ENCODE peak calls at places on chromosome 9, in four cellular contexts. X, K, O and J are unnamed samples.

GRCh38 chr9:90826326-90827020 is 24.9 kb downstream of the SYK start:
- DNase-seq in K (no peak), O (no peak), X (no peak), J (no peak)

GRCh38 chr9:133403766-133404439 is 13.9 kb downstream of the REXO4 start:
- DNase-seq in O (no peak), X (peak), K (peak), J (peak)

GRCh38 chr9:34145165-34145564 is 18.7 kb upstream of the DCAF12 start:
- DNase-seq in K (no peak), X (no peak), O (no peak), J (no peak)

GRCh38 chr9:107637421-107638420 is 148.2 kb upstream of the KLF4 start:
- DNase-seq in O (no peak), K (no peak), X (no peak), J (no peak)

GRCh38 chr9:87590996-87591395 is 93.3 kb downstream of the DAPK1 start:
- DNase-seq in K (no peak), X (no peak), O (no peak), J (no peak)

GRCh38 chr9:98107926-98108325 is 11.1 kb downstream of the TRIM14 start:
- DNase-seq in O (no peak), K (no peak), X (no peak), J (no peak)

GRCh38 chr9:19379697-19380046 is 364 bp downstream of the RPS6 start:
- DNase-seq in X (no peak), K (no peak), O (no peak), J (peak)

GRCh38 chr9:113216406-113216805 is 4.7 kb downstream of the FKBP15 start:
- DNase-seq in X (no peak), O (no peak), K (no peak), J (no peak)

GRCh38 chr9:103407260-103407659 is 412.1 kb downstream of the CYLC2 start:
- DNase-seq in O (no peak), X (no peak), K (no peak), J (no peak)

GRCh38 chr9:134750450-134751155 is 109.0 kb downstream of the COL5A1 start:
- DNase-seq in X (no peak), K (no peak), O (no peak), J (no peak)

GRCh38 chr9:72554221-72554641 is 32.8 kb downstream of the TMC1 start:
- DNase-seq in O (no peak), X (peak), K (no peak), J (no peak)

GRCh38 chr9:71719585-71719984 is 48.7 kb downstream of the CEMIP2 start:
- DNase-seq in O (no peak), K (no peak), X (no peak), J (no peak)

GRCh38 chr9:107242073-107243063 is 40.7 kb upstream of the RAD23B start:
- DNase-seq in O (no peak), K (no peak), X (no peak), J (no peak)

GRCh38 chr9:125986966-125987365 is 239.8 kb downstream of the PBX3 start:
- DNase-seq in O (no peak), K (no peak), X (no peak), J (no peak)

GRCh38 chr9:126507318-126508109 is 106.2 kb upstream of the LMX1B start:
- DNase-seq in X (no peak), K (no peak), O (no peak), J (no peak)

GRCh38 chr9:28741459-28741858 is 1168.2 kb upstream of the C9orf72 start:
- DNase-seq in K (no peak), X (no peak), O (no peak), J (no peak)

GRCh38 chr9:89038354-89039091 is 47.3 kb downstream of the S1PR3 start:
- DNase-seq in K (no peak), O (no peak), X (no peak), J (no peak)

GRCh38 chr9:134604834-134605233 is 36.8 kb upstream of the COL5A1 start:
- DNase-seq in O (no peak), X (no peak), K (no peak), J (no peak)

GRCh38 chr9:37290881-37291485 is 131.5 kb upstream of the GRHPR start:
- DNase-seq in K (no peak), X (no peak), O (no peak), J (no peak)

GRCh38 chr9:121987312-121987711 is 105.8 kb downstream of the TTLL11 start:
- DNase-seq in X (no peak), K (no peak), O (no peak), J (no peak)

GRCh38 chr9:98357921-98358535 is 102.6 kb upstream of the TBC1D2 start:
- DNase-seq in X (no peak), O (no peak), K (no peak), J (no peak)

GRCh38 chr9:107710988-107711387 is 221.4 kb upstream of the KLF4 start:
- DNase-seq in K (no peak), O (no peak), X (no peak), J (no peak)

GRCh38 chr9:95181226-95181818 is 136.2 kb downstream of the FANCC start:
- DNase-seq in O (no peak), K (no peak), X (no peak), J (no peak)

GRCh38 chr9:125189011-125189360 is 617 bp downstream of the PPP6C start:
- DNase-seq in O (no peak), X (no peak), K (no peak), J (peak)

GRCh38 chr9:13568446-13568845 is 289.0 kb upstream of the MPDZ start:
- DNase-seq in K (no peak), O (no peak), X (no peak), J (no peak)

GRCh38 chr9:126331964-126332748 is 5.5 kb downstream of the MVB12B start:
- DNase-seq in X (no peak), K (no peak), O (no peak), J (no peak)

GRCh38 chr9:7297521-7297920 is 502.1 kb downstream of the DMAC1 start:
- DNase-seq in K (no peak), O (no peak), X (no peak), J (no peak)

GRCh38 chr9:132672413-132672690 is 2.1 kb downstream of the GTF3C4 start:
- DNase-seq in X (no peak), O (no peak), K (no peak), J (no peak)

GRCh38 chr9:78044886-78045285 is 13.3 kb upstream of the GNAQ start:
- DNase-seq in K (no peak), O (no peak), X (no peak), J (no peak)

GRCh38 chr9:31347082-31347617 is 1037.3 kb upstream of the ACO1 start:
- DNase-seq in X (no peak), K (no peak), O (peak), J (no peak)

GRCh38 chr9:72592501-72593403 is 71.3 kb downstream of the TMC1 start:
- DNase-seq in X (peak), O (peak), K (no peak), J (peak)

GRCh38 chr9:117528225-117528624 is 113.4 kb upstream of the ASTN2 start:
- DNase-seq in X (no peak), K (no peak), O (no peak), J (no peak)

GRCh38 chr9:37412431-37413151 is 9.9 kb upstream of the GRHPR start:
- DNase-seq in K (no peak), O (no peak), X (no peak), J (no peak)

GRCh38 chr9:132489536-132489935 is 79.5 kb downstream of the CFAP77 start:
- DNase-seq in X (no peak), O (no peak), K (no peak), J (no peak)

GRCh38 chr9:72477862-72478564 is 43.4 kb upstream of the TMC1 start:
- DNase-seq in O (no peak), X (peak), K (peak), J (peak)

GRCh38 chr9:121455527-121456239 is 44.0 kb downstream of the GGTA1 start:
- DNase-seq in O (no peak), X (no peak), K (no peak), J (no peak)

DNA sequence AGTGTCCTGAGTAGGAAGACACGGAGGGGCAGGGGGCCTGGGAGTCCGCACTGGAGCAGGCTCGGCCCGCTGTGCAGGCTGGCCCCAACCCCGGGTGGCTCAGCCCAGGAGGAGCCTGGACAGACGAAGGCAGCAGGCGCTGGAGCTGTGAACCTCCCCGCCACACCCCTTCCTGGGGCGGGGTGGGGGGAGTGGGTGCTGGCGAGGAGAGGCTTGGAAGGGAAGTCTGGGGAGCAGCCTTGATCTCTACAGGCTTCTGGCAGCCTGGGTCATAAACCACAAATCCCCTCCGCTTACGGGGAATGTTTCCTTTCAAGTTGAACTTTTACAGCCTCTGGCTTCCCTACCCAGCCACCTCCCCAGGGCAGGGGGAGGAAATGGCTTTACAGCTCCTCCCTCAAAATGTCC is 19.7 kb downstream of the CRB2 start:
- DNase-seq in K (no peak), X (peak), O (no peak), J (peak)
- TF ChIP-seq SP1 in K (no peak), X (no peak), O (no peak), J (no peak)

GRCh38 chr9:136943291-136944093 is 1.0 kb downstream of the FBXW5 start:
- DNase-seq in O (no peak), X (no peak), K (no peak), J (peak)
- TF ChIP-seq SUZ12 in O (no peak), X (no peak), K (no peak), J (no peak)

GRCh38 chr9:2317591-2317990 is 302.4 kb downstream of the SMARCA2 start:
- DNase-seq in X (no peak), K (no peak), O (no peak), J (no peak)

GRCh38 chr9:2319421-2319820 is 302.2 kb upstream of the VLDLR start:
- DNase-seq in K (no peak), O (no peak), X (no peak), J (no peak)

GRCh38 chr9:2311920-2312319 is 296.8 kb downstream of the SMARCA2 start:
- DNase-seq in K (no peak), X (no peak), O (no peak), J (no peak)

GRCh38 chr9:2313512-2313911 is 298.4 kb downstream of the SMARCA2 start:
- DNase-seq in X (no peak), K (no peak), O (no peak), J (no peak)
- TF ChIP-seq SP1 in X (no peak), K (no peak), O (no peak), J (no peak)

DNA sequence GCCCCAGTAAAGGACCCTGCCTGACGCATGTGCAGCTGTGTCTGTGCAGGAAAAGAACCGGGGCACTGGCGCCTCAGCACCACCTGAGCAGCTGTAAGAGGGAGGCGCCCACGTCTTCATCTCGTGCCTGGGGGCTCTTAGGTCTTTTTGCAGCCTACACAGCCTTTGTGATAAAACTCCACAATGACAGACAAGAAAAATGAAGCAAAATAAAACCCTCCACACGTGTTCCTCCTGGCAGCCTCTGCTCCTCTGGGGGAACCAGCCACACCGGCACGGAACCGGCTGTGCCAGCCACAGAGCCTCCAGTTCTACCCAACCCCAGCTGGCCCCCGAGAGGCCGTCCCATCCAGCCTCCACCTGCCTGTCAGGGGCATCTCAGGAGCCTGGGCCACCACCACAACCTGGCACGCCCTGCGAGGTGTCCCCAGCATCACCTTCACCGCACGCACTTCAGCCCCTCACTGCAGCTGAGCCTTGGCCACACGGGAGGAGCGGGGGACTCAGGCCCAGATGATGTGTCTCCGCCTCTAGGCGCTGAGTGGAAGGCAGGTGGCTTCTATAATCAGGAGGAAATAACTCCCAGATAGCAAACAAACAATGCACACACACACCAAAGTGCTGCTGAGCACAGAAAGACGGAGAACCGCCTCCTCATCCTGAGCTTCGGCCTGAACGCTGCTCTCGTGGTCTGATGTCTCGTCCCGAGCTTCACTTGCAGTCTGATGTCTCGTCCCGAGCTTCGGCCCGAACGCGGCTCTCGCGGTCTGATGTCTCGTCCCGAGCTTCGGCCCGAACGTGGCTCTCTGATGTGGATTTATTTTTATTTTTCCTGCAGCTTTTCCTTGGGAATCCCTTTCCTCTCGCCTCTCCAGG is 28.6 kb upstream of the NSMF start:
- DNase-seq in O (no peak), X (no peak), K (no peak), J (no peak)
- TF ChIP-seq SUZ12 in O (no peak), X (no peak), K (no peak), J (no peak)

GRCh38 chr9:3177921-3178320 is 334.0 kb upstream of the PUM3 start:
- DNase-seq in X (no peak), K (no peak), O (no peak), J (no peak)

GRCh38 chr9:3177362-3177761 is 333.5 kb upstream of the PUM3 start:
- DNase-seq in K (no peak), O (no peak), X (peak), J (no peak)

GRCh38 chr9:3180696-3181048 is 336.8 kb upstream of the PUM3 start:
- DNase-seq in X (no peak), O (no peak), K (no peak), J (no peak)

GRCh38 chr9:3179716-3180115 is 335.8 kb upstream of the PUM3 start:
- DNase-seq in X (no peak), K (no peak), O (no peak), J (no peak)

DNA sequence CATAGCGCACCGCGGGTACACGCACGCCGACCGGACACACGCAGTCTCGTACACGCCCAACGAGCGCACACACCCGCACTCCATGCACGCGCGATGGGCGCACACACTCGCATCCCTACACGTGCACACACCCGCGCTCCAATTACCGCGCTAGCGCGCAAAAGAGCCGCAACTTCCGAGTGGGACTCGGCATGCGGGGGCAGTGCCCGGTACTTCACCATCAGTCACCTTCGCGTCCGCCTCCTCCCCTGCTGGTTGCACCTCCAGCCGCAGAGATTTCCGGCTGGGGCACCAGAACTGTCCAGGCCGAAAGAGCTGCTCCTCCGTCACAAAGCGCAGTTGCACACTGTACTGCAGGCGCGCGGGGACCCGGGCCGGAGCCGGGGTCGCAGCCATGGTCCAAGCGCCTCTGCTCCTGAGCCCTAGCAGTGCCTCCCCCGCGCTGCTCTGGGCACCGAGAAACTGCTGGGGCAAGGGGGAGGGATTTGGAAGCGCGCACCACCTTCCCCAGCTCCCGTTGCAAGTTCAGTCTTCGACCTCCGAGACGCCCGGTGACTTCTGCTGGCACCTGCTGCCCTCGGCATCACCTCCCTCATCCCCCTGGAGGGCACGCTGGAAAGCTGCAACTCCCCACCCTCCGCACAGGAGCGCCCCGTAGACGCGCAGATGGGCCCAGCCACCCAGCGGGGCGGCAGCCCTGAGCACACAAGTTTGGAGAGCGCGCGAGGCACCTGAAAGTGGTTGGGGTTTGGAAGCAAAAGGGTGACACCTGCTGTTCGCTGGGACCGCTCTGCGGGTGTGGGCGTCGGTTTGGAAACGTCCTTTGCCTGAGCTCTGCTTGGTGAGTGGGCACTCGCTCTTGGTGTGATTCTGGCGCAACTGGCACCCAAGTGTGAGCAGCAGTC is 337.4 kb upstream of the PUM3 start:
- DNase-seq in K (peak), O (no peak), X (peak), J (peak)
- TF ChIP-seq SP1 in K (no peak), O (no peak), X (no peak), J (no peak)

GRCh38 chr9:76451234-76451633 is 7.7 kb upstream of the GCNT1 start:
- DNase-seq in K (no peak), X (no peak), O (no peak), J (no peak)
- TF ChIP-seq SUZ12 in K (no peak), X (no peak), O (no peak), J (no peak)